ENCODE peak calls at places on chromosomes 13 and 19, in seven cellular contexts. T is cardiac muscle cell, G is GM12878, E is mucosa of descending colon, M is heart right ventricle, K is HAP-1, W is transverse colon. Q is an unnamed sample.
A peak's percentile ranks its signal among the peaks of the same experiment; 100 is the strongest.

GRCh38 chr13:50071399-50071798 is 56.2 kb downstream of the KCNRG start:
- DNase-seq in K (no peak), M (no peak), G (no peak), E (no peak), T (no peak), W (no peak), Q (no peak)

GRCh38 chr13:32362574-32362973 is 47.3 kb downstream of the BRCA2 start:
- DNase-seq in M (no peak), G (no peak), K (no peak), E (no peak), W (no peak), T (no peak), Q (no peak)

GRCh38 chr19:34733266-34733825 is 697 bp upstream of the ZNF181 start:
- DNase-seq in K (peak; percentile 33), T (no peak), G (no peak), E (no peak), M (no peak), W (no peak), Q (no peak)

GRCh38 chr13:27921421-27921960 is 1.7 kb downstream of the PDX1 start:
- DNase-seq in M (no peak), T (no peak), K (no peak), E (no peak), G (no peak), W (no peak), Q (no peak)

GRCh38 chr13:51958217-51958547 is 53.1 kb downstream of the ATP7B start:
- DNase-seq in G (no peak), E (peak; percentile 82), W (peak; percentile 85), K (no peak), M (no peak), T (no peak), Q (no peak)

GRCh38 chr19:7512400-7512851 is 3.5 kb upstream of the ZNF358 start:
- DNase-seq in M (no peak), K (no peak), G (no peak), E (no peak), W (no peak), T (no peak), Q (no peak)

GRCh38 chr19:21586341-21587116 is 81.1 kb downstream of the ZNF429 start:
- DNase-seq in T (no peak), E (peak; percentile 71), G (no peak), M (peak; percentile 51), K (no peak), W (peak; percentile 19), Q (no peak)

GRCh38 chr19:54189668-54190502 is 505 bp upstream of the MBOAT7 start:
- DNase-seq in M (peak; percentile 100), T (peak; percentile 100), K (peak; percentile 99), E (peak; percentile 100), G (peak; percentile 97), W (peak; percentile 100), Q (peak; percentile 100)

GRCh38 chr19:10074153-10074552 is 12.0 kb upstream of the SHFL start:
- DNase-seq in W (no peak), G (no peak), K (no peak), M (no peak), T (peak; percentile 36), E (no peak), Q (peak; percentile 38)

GRCh38 chr13:32142956-32143375 is 111.4 kb downstream of the FRY start:
- DNase-seq in G (no peak), M (no peak), W (no peak), E (no peak), T (peak; percentile 81), K (no peak), Q (no peak)

GRCh38 chr13:45337395-45337794 is 3.6 kb downstream of the TPT1 start:
- DNase-seq in K (no peak), W (no peak), E (no peak), T (no peak), G (no peak), M (no peak), Q (no peak)
- H3K4me1 ChIP-seq in K (peaks cover 19% of the 10 kb centered on the region), W (peaks cover 56% of the 10 kb centered on the region), E (peaks cover 25% of the 10 kb centered on the region), T (peaks cover 16% of the 10 kb centered on the region), G (peaks cover 24% of the 10 kb centered on the region), M (peaks cover 71% of the 10 kb centered on the region), Q (peaks cover 3% of the 10 kb centered on the region)

DNA sequence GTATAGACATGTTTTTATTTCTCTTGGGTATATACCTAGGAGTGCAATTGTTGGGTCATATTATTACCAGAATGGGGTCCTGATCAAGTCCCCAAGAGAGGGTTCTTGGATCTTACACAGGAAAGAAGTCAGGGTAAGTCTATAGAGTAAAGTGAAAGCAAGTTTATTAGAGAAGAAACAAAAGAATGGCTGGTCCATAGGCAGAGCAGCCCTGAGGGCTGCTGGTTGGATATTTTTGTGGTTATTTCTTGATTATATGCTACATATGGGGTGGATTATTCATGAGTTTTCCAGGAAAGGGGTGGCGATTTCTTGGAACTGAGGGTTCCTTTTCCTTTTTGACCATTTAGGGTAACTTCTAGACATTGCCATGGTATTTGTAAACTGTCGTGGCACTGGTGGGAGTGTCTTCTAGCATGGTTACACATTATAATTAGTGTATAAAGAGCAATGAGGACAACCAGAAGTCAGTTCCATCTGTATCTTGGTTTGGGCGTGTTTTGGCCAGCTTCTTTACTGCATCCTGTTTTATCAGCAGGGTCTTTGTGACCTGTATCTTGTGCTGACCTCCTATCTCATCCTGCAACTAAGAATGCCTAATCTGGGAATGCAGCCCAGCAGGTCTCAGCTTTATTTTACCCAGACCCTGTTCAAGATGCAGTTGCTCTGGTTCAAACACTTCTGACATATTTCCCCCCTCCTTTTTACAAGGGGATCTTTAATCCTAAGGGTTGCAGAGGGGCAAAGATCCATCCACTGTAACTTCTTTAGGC is 41.1 kb downstream of the CEACAM1 start:
- DNase-seq in K (no peak), M (no peak), W (no peak), T (peak; percentile 51), G (no peak), E (no peak), Q (no peak)
- H3K4me1 ChIP-seq in K (peaks cover 16% of the 10 kb centered on the region), M (no peaks in the 10 kb centered on the region), W (no peaks in the 10 kb centered on the region), T (no peaks in the 10 kb centered on the region), G (no peaks in the 10 kb centered on the region), E (no peaks in the 10 kb centered on the region), Q (no peaks in the 10 kb centered on the region)

GRCh38 chr13:20217168-20217567 is 15.0 kb downstream of the GJB6 start:
- DNase-seq in M (no peak), T (no peak), E (no peak), G (no peak), K (no peak), W (no peak), Q (no peak)
- H3K4me1 ChIP-seq in M (no peaks in the 10 kb centered on the region), T (no peaks in the 10 kb centered on the region), E (no peaks in the 10 kb centered on the region), G (no peaks in the 10 kb centered on the region), K (no peaks in the 10 kb centered on the region), W (no peaks in the 10 kb centered on the region), Q (no peaks in the 10 kb centered on the region)

GRCh38 chr19:38315657-38316476 is at the start of gene YIF1B:
- DNase-seq in W (peak; percentile 97), M (peak; percentile 95), G (peak; percentile 83), K (peak; percentile 98), E (peak; percentile 97), T (peak; percentile 98), Q (peak; percentile 95)
- H3K4me1 ChIP-seq in W (peaks cover 15% of the 10 kb centered on the region), M (peaks cover 34% of the 10 kb centered on the region), G (peaks cover 3% of the 10 kb centered on the region), K (peaks cover 27% of the 10 kb centered on the region), E (peaks cover 18% of the 10 kb centered on the region), T (no peaks in the 10 kb centered on the region), Q (peaks cover 2% of the 10 kb centered on the region)

Q was measured in BE2C.